ENCODE peak calls at places on chromosomes 11 and 22, in ten cellular contexts. M, C, D, V, X, R, J, G, H and K are unnamed samples.

GRCh38 chr11:45543808-45544422 is 121.5 kb downstream of the CHST1 start:
- DNase-seq in M (no peak), C (no peak), D (peak; percentile 37), V (no peak), X (no peak), R (no peak), J (no peak), G (no peak), H (no peak), K (peak; percentile 16)

GRCh38 chr22:43862074-43862881 is at the start of gene SULT4A1:
- DNase-seq in M (no peak), C (peak; percentile 72), D (peak; percentile 57), V (no peak), X (peak; percentile 43), R (peak; percentile 53), J (no peak), G (no peak), H (peak; percentile 29), K (no peak)

GRCh38 chr11:75311858-75312288 is 39.6 kb downstream of the ARRB1 start:
- DNase-seq in M (no peak), C (no peak), D (no peak), V (peak; percentile 83), X (no peak), R (no peak), J (no peak), G (no peak), H (peak; percentile 36), K (no peak)

GRCh38 chr11:114478768-114479167 is 39.5 kb downstream of the REXO2 start:
- DNase-seq in M (no peak), C (no peak), D (peak; percentile 33), V (no peak), X (no peak), R (no peak), J (no peak), G (no peak), H (no peak), K (peak; percentile 5)

GRCh38 chr11:797300-798092 is 585 bp downstream of the SLC25A22 start:
- DNase-seq in M (peak; percentile 51), C (peak; percentile 62), D (peak; percentile 76), V (peak; percentile 67), X (peak; percentile 75), R (peak; percentile 90), J (peak; percentile 69), G (peak; percentile 82), H (peak; percentile 79), K (peak; percentile 89)

GRCh38 chr11:134294664-134295063 is 18.5 kb downstream of the GLB1L3 start:
- DNase-seq in M (no peak), C (no peak), D (no peak), V (no peak), X (no peak), R (no peak), J (no peak), G (no peak), H (no peak), K (no peak)

GRCh38 chr11:121134758-121135312 is 33.8 kb downstream of the TECTA start:
- DNase-seq in M (no peak), C (no peak), D (no peak), V (no peak), X (no peak), R (no peak), J (no peak), G (no peak), H (no peak), K (no peak)

GRCh38 chr11:12017243-12017678 is 8.8 kb upstream of the DKK3 start:
- DNase-seq in M (no peak), C (no peak), D (no peak), V (no peak), X (no peak), R (no peak), J (no peak), G (no peak), H (no peak), K (no peak)

GRCh38 chr11:119415517-119415916 is 7.5 kb downstream of the THY1 start:
- DNase-seq in M (no peak), C (no peak), D (no peak), V (no peak), X (no peak), R (no peak), J (no peak), G (no peak), H (no peak), K (no peak)